ENCODE peak calls at places on chromosomes 11 and 22, in five cellular contexts. E is fibroblast of the aortic adventitia; R is CD8-positive, alpha-beta memory T cell; X is ecto neural progenitor cell; U is NCI-H1436. B is an unnamed sample.
A peak's percentile ranks its signal among the peaks of the same experiment; 100 is the strongest.

GRCh38 chr11:117194267-117194666 is 4.9 kb upstream of the TAGLN start:
- DNase-seq in E (no peak), R (no peak), X (no peak), U (no peak), B (no peak)

GRCh38 chr11:34564406-34564805 is 50.8 kb upstream of the ELF5 start:
- DNase-seq in E (peak; percentile 10), R (no peak), X (no peak), U (no peak), B (no peak)

GRCh38 chr11:64935634-64936081 is at the start of gene GPHA2:
- DNase-seq in E (peak; percentile 23), R (no peak), X (peak; percentile 70), U (no peak), B (peak; percentile 68)

GRCh38 chr11:71542856-71543743 is 5.1 kb upstream of the KRTAP5-9 start:
- DNase-seq in E (peak; percentile 3), R (no peak), X (no peak), U (no peak), B (no peak)

GRCh38 chr11:120337133-120337895 is 1.1 kb downstream of the ARHGEF12 start:
- DNase-seq in E (no peak), R (no peak), X (peak; percentile 63), U (no peak), B (no peak)

GRCh38 chr11:116774661-116775060 is 1.9 kb upstream of the BUD13 start:
- DNase-seq in E (no peak), R (no peak), X (no peak), U (no peak), B (no peak)

GRCh38 chr22:46457502-46458488 is 79.6 kb downstream of the CELSR1 start:
- DNase-seq in E (no peak), R (no peak), X (peak; percentile 66), U (no peak), B (no peak)

GRCh38 chr22:44249376-44250147 is 63.2 kb downstream of the SHISAL1 start:
- DNase-seq in E (no peak), R (no peak), X (no peak), U (no peak), B (no peak)

GRCh38 chr11:107017433-107018227 is 646 bp downstream of the GUCY1A2 start:
- DNase-seq in E (no peak), R (no peak), X (peak; percentile 87), U (peak; percentile 3), B (peak; percentile 55)

GRCh38 chr11:115920841-115921480 is 416.7 kb upstream of the CADM1 start:
- DNase-seq in E (no peak), R (no peak), X (no peak), U (no peak), B (no peak)

GRCh38 chr22:30876925-30877553 is 91.5 kb downstream of the MORC2 start:
- DNase-seq in E (peak; percentile 86), R (no peak), X (no peak), U (peak; percentile 40), B (no peak)

GRCh38 chr22:43969021-43969878 is 14.0 kb downstream of the SAMM50 start:
- DNase-seq in E (no peak), R (no peak), X (no peak), U (no peak), B (no peak)

GRCh38 chr11:93160156-93160555 is 37.6 kb downstream of the SLC36A4 start:
- DNase-seq in E (no peak), R (no peak), X (no peak), U (no peak), B (no peak)

GRCh38 chr11:88016392-88017020 is 158.7 kb downstream of the RAB38 start:
- DNase-seq in E (peak; percentile 92), R (peak; percentile 48), X (peak; percentile 53), U (peak; percentile 73), B (peak; percentile 34)

GRCh38 chr11:10005955-10006525 is 288.0 kb downstream of the SBF2 start:
- DNase-seq in E (no peak), R (no peak), X (no peak), U (no peak), B (no peak)

GRCh38 chr11:124474079-124474478 is 28.6 kb upstream of the OR8B8 start:
- DNase-seq in E (no peak), R (no peak), X (no peak), U (no peak), B (no peak)

GRCh38 chr11:61659413-61660196 is 20.6 kb upstream of the DAGLA start:
- DNase-seq in E (no peak), R (no peak), X (no peak), U (no peak), B (no peak)

GRCh38 chr11:117595440-117595839 is 201.6 kb downstream of the DSCAML1 start:
- DNase-seq in E (no peak), R (no peak), X (no peak), U (no peak), B (no peak)

GRCh38 chr11:113773092-113773415 is 438 bp downstream of the ZW10 start:
- DNase-seq in E (peak; percentile 24), R (peak; percentile 1), X (no peak), U (no peak), B (no peak)

GRCh38 chr22:36021649-36022048 is 7.0 kb downstream of the RBFOX2 start:
- DNase-seq in E (no peak), R (no peak), X (no peak), U (no peak), B (no peak)

GRCh38 chr11:125448136-125448535 is 47.9 kb downstream of the FEZ1 start:
- DNase-seq in E (peak; percentile 64), R (no peak), X (no peak), U (no peak), B (no peak)

GRCh38 chr11:698493-699115 is 3.0 kb downstream of the TMEM80 start:
- DNase-seq in E (no peak), R (peak; percentile 49), X (no peak), U (no peak), B (no peak)

GRCh38 chr11:65555693-65556231 is 2.4 kb downstream of the LTBP3 start:
- DNase-seq in E (peak; percentile 76), R (no peak), X (no peak), U (no peak), B (no peak)

GRCh38 chr11:22688914-22689313 is 22.5 kb downstream of the GAS2 start:
- DNase-seq in E (no peak), R (no peak), X (no peak), U (no peak), B (no peak)

GRCh38 chr11:117903505-117904382 is 25.5 kb downstream of the TMPRSS13 start:
- DNase-seq in E (no peak), R (no peak), X (no peak), U (no peak), B (no peak)

GRCh38 chr11:14953904-14954303 is 18.2 kb downstream of the CALCA start:
- DNase-seq in E (no peak), R (no peak), X (no peak), U (no peak), B (no peak)

GRCh38 chr11:109421981-109422590 is at the start of gene C11orf87:
- DNase-seq in E (peak; percentile 8), R (no peak), X (peak; percentile 82), U (no peak), B (peak; percentile 20)

GRCh38 chr22:44256860-44257560 is 55.7 kb downstream of the SHISAL1 start:
- DNase-seq in E (no peak), R (no peak), X (peak; percentile 46), U (no peak), B (no peak)

GRCh38 chr11:76807206-76807875 is 24.2 kb downstream of the TSKU start:
- DNase-seq in E (peak; percentile 85), R (peak; percentile 33), X (peak; percentile 91), U (peak; percentile 54), B (peak; percentile 45)

B was measured in NCI-H510A.